ENCODE peak calls at places on chromosomes 16 and 17, in eight cellular contexts. B, K, L, A, U, V, I and J are unnamed samples.

GRCh38 chr17:29155235-29155965 is 24.8 kb downstream of the MYO18A start:
- DNase-seq in I (no peak), K (peak; percentile 55), B (peak; percentile 75), V (peak; percentile 86), L (no peak), U (peak; percentile 79), A (peak; percentile 85), J (peak; percentile 86)

GRCh38 chr16:24717411-24717810 is 12.0 kb upstream of the TNRC6A start:
- DNase-seq in B (no peak), K (no peak), A (no peak), I (no peak), U (no peak), V (no peak), L (no peak), J (no peak)

GRCh38 chr16:12062343-12063003 is 85.9 kb downstream of the SNX29 start:
- DNase-seq in I (no peak), L (no peak), B (peak; percentile 65), U (peak; percentile 44), K (no peak), A (no peak), V (peak; percentile 85), J (peak; percentile 68)

GRCh38 chr17:65515959-65516948 is 45.2 kb downstream of the AXIN2 start:
- DNase-seq in U (no peak), V (no peak), K (no peak), L (no peak), I (no peak), B (no peak), A (no peak), J (no peak)

GRCh38 chr16:12188674-12189249 is 212.2 kb downstream of the SNX29 start:
- DNase-seq in A (peak; percentile 31), K (no peak), L (no peak), I (no peak), U (no peak), B (peak; percentile 41), V (no peak), J (no peak)

GRCh38 chr17:41967141-41967920 is 736 bp downstream of the CNP start:
- DNase-seq in V (no peak), K (no peak), B (peak; percentile 33), I (no peak), A (no peak), L (no peak), U (peak; percentile 44), J (peak; percentile 55)

GRCh38 chr17:55286681-55287589 is 22.2 kb downstream of the HLF start:
- DNase-seq in A (peak; percentile 80), B (peak; percentile 86), V (no peak), I (no peak), L (no peak), K (no peak), U (peak; percentile 84), J (peak; percentile 83)

GRCh38 chr17:74737299-74738050 is 419 bp downstream of the RAB37 start:
- DNase-seq in B (peak; percentile 42), A (peak; percentile 72), I (peak; percentile 47), L (peak; percentile 65), K (no peak), V (no peak), U (no peak), J (peak; percentile 52)

GRCh38 chr16:65666132-65666869 is 544.4 kb upstream of the CDH11 start:
- DNase-seq in B (no peak), A (no peak), I (no peak), U (no peak), V (peak; percentile 27), L (no peak), K (no peak), J (no peak)

GRCh38 chr16:67542464-67542863 is 13.8 kb downstream of the RIPOR1 start:
- DNase-seq in B (peak; percentile 55), K (peak; percentile 44), A (peak; percentile 83), V (peak; percentile 71), I (no peak), U (no peak), L (peak; percentile 69), J (peak; percentile 45)

GRCh38 chr17:54956802-54957201 is 11.7 kb downstream of the COX11 start:
- DNase-seq in I (no peak), V (no peak), B (no peak), K (no peak), L (no peak), A (no peak), U (no peak), J (no peak)

GRCh38 chr17:68455756-68456528 is 1.4 kb downstream of the WIPI1 start:
- DNase-seq in B (peak; percentile 46), K (no peak), U (peak; percentile 62), L (no peak), A (peak; percentile 21), V (peak; percentile 69), I (no peak), J (no peak)

GRCh38 chr17:8742828-8743227 is 1.8 kb downstream of the CCDC42 start:
- DNase-seq in V (no peak), I (no peak), A (no peak), K (no peak), B (no peak), L (no peak), U (no peak), J (no peak)

GRCh38 chr17:46978489-46979022 is 497 bp downstream of the RPRML start:
- DNase-seq in B (no peak), A (peak; percentile 36), I (peak; percentile 20), U (peak; percentile 20), L (no peak), K (no peak), V (no peak), J (no peak)

GRCh38 chr17:43453331-43453812 is 30.4 kb upstream of the DHX8 start:
- DNase-seq in V (no peak), L (no peak), U (no peak), A (no peak), K (no peak), B (peak; percentile 86), I (no peak), J (no peak)

GRCh38 chr17:13475574-13476223 is 126.0 kb downstream of the HS3ST3A1 start:
- DNase-seq in A (no peak), K (no peak), V (no peak), U (no peak), L (no peak), B (no peak), I (no peak), J (no peak)

GRCh38 chr16:1706386-1707192 is 594 bp downstream of the MAPK8IP3 start:
- DNase-seq in U (no peak), B (no peak), V (no peak), A (no peak), I (peak; percentile 22), L (no peak), K (peak; percentile 39), J (peak; percentile 52)

GRCh38 chr17:78479369-78479768 is 97.8 kb downstream of the DNAH17 start:
- DNase-seq in L (no peak), B (no peak), V (no peak), I (no peak), U (no peak), A (no peak), K (no peak), J (no peak)

GRCh38 chr16:79267781-79268180 is 332.8 kb downstream of the MAF start:
- DNase-seq in B (no peak), I (no peak), L (no peak), A (no peak), V (no peak), K (no peak), U (no peak), J (no peak)

GRCh38 chr16:1556254-1556653 is 22.8 kb downstream of the TMEM204 start:
- DNase-seq in I (no peak), A (no peak), V (no peak), K (no peak), B (no peak), U (no peak), L (no peak), J (no peak)

GRCh38 chr17:48031966-48032365 is 5.6 kb downstream of the COPZ2 start:
- DNase-seq in I (no peak), B (no peak), V (no peak), U (no peak), K (no peak), A (no peak), L (no peak), J (no peak)

GRCh38 chr17:9647014-9647413 is 1.7 kb downstream of the USP43 start:
- DNase-seq in B (no peak), L (no peak), V (no peak), A (no peak), I (no peak), K (no peak), U (peak; percentile 24), J (no peak)

GRCh38 chr17:64028874-64029464 is 8.5 kb upstream of the ICAM2 start:
- DNase-seq in I (peak; percentile 69), V (peak; percentile 46), L (peak; percentile 16), K (peak; percentile 61), U (peak; percentile 70), A (peak; percentile 73), B (peak; percentile 72), J (peak; percentile 64)

GRCh38 chr17:66474258-66474657 is 171.8 kb downstream of the PRKCA start:
- DNase-seq in I (no peak), V (no peak), A (no peak), U (no peak), K (no peak), L (no peak), B (no peak), J (no peak)

GRCh38 chr17:19322129-19322505 is 40.4 kb downstream of the B9D1 start:
- DNase-seq in K (no peak), V (no peak), A (no peak), B (no peak), L (no peak), I (no peak), U (no peak), J (peak; percentile 38)

GRCh38 chr16:83603981-83604570 is 203.7 kb upstream of the HSBP1 start:
- DNase-seq in I (no peak), B (no peak), U (no peak), K (no peak), L (no peak), A (no peak), V (no peak), J (no peak)

GRCh38 chr16:82899731-82900454 is 273.1 kb downstream of the CDH13 start:
- DNase-seq in B (no peak), U (no peak), V (no peak), L (no peak), A (no peak), I (no peak), K (no peak), J (no peak)

GRCh38 chr17:68248199-68248825 is 469 bp downstream of the AMZ2 start:
- DNase-seq in A (no peak), B (peak; percentile 63), U (peak; percentile 66), L (no peak), V (no peak), I (no peak), K (no peak), J (no peak)

GRCh38 chr16:75197522-75198134 is 9.3 kb downstream of the CTRB2 start:
- DNase-seq in A (peak; percentile 17), L (no peak), I (no peak), U (peak; percentile 34), K (no peak), V (peak; percentile 21), B (no peak), J (no peak)

GRCh38 chr17:77332034-77332971 is 191.5 kb downstream of the SEC14L1 start:
- DNase-seq in K (no peak), V (no peak), I (no peak), L (no peak), B (peak; percentile 26), U (no peak), A (no peak), J (peak; percentile 42)

GRCh38 chr16:84532299-84532724 is 27.9 kb upstream of the MEAK7 start:
- DNase-seq in I (peak; percentile 57), U (peak; percentile 35), A (peak; percentile 85), B (peak; percentile 24), V (peak; percentile 85), L (peak; percentile 74), K (no peak), J (no peak)

GRCh38 chr16:58499615-58500328 is at the start of gene NDRG4:
- DNase-seq in V (peak; percentile 84), B (peak; percentile 40), A (peak; percentile 91), I (peak; percentile 52), L (no peak), U (peak; percentile 58), K (no peak), J (no peak)

GRCh38 chr16:11481987-11482386 is 104.7 kb downstream of the LITAF start:
- DNase-seq in L (no peak), A (no peak), I (no peak), K (no peak), V (peak; percentile 28), U (no peak), B (no peak), J (no peak)

GRCh38 chr16:15494231-15494630 is 59.8 kb downstream of the BMERB1 start:
- DNase-seq in I (no peak), A (peak; percentile 65), U (no peak), K (no peak), L (no peak), B (no peak), V (peak; percentile 50), J (no peak)